ENCODE peak calls at places on chromosomes 3 and 15, in four cellular contexts. Q, U, F and J are unnamed samples.

GRCh38 chr3:170440346-170440745 is 21.7 kb downstream of the CLDN11 start:
- DNase-seq in Q (no peak), U (peak), F (no peak), J (no peak)

GRCh38 chr15:100052716-100053475 is 288.9 kb downstream of the ADAMTS17 start:
- DNase-seq in Q (no peak), U (no peak), F (no peak), J (no peak)

GRCh38 chr3:37787027-37787868 is 74.4 kb upstream of the CTDSPL start:
- DNase-seq in Q (no peak), U (no peak), F (no peak), J (no peak)

GRCh38 chr15:78055923-78056713 is 21.4 kb downstream of the TBC1D2B start:
- DNase-seq in Q (no peak), U (peak), F (no peak), J (no peak)

GRCh38 chr3:106345353-106346027 is 476.7 kb upstream of the CBLB start:
- DNase-seq in Q (no peak), U (peak), F (no peak), J (no peak)

GRCh38 chr15:45456212-45457106 is 66.1 kb downstream of the SLC30A4 start:
- DNase-seq in Q (peak), U (peak), F (no peak), J (no peak)

GRCh38 chr15:83127547-83128150 is 20.2 kb downstream of the TM6SF1 start:
- DNase-seq in Q (no peak), U (no peak), F (no peak), J (no peak)

GRCh38 chr15:80607288-80607980 is 87.7 kb upstream of the ABHD17C start:
- DNase-seq in Q (no peak), U (no peak), F (no peak), J (no peak)

GRCh38 chr3:64684715-64685261 is 3.0 kb downstream of the ADAMTS9 start:
- DNase-seq in Q (no peak), U (peak), F (peak), J (no peak)

GRCh38 chr15:40011303-40011702 is 27.7 kb downstream of the SRP14 start:
- DNase-seq in Q (no peak), U (no peak), F (no peak), J (no peak)

GRCh38 chr3:81867875-81868274 is 106.4 kb upstream of the GBE1 start:
- DNase-seq in Q (no peak), U (no peak), F (no peak), J (no peak)

GRCh38 chr3:4524423-4524769 is 31.2 kb downstream of the ITPR1 start:
- DNase-seq in Q (no peak), U (no peak), F (no peak), J (no peak)

GRCh38 chr3:81465510-81465909 is 295.9 kb downstream of the GBE1 start:
- DNase-seq in Q (no peak), U (no peak), F (no peak), J (no peak)

GRCh38 chr3:99365396-99365795 is 273.0 kb upstream of the COL8A1 start:
- DNase-seq in Q (no peak), U (no peak), F (no peak), J (no peak)

GRCh38 chr3:99365979-99366378 is 272.4 kb upstream of the COL8A1 start:
- DNase-seq in Q (no peak), U (no peak), F (no peak), J (no peak)

GRCh38 chr3:99366663-99367429 is 271.5 kb upstream of the COL8A1 start:
- DNase-seq in Q (no peak), U (peak), F (peak), J (no peak)
- TF ChIP-seq CTCF in Q (no peak), U (no peak), F (peak), J (no peak)

DNA sequence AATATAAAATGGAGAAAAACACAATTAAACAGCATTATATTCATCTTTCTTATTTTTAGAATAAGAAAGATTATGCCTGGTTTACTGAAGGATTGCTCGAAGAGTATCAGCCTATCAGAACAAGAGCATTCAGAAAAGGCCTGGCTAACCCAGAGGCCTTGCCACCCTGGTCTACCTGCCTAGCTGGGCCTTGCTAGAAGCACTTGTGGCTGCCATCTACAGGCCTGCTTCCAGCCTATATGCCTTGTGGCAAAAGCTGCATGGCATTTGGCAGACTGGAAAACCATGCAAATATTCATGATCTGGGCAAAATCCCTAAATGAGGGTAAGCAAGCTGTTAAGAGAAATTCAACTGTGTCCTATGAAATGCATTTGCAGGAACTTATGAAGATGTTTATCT is 9.3 kb upstream of the ATP13A4 start:
- DNase-seq in Q (no peak), U (peak), F (peak), J (no peak)
- TF ChIP-seq CTCF in Q (no peak), U (peak), F (peak), J (no peak)

GRCh38 chr3:124351430-124352142 is 359.7 kb upstream of the ROPN1 start:
- DNase-seq in Q (no peak), U (peak), F (peak), J (no peak)
- TF ChIP-seq CTCF in Q (no peak), U (peak), F (peak), J (no peak)

DNA sequence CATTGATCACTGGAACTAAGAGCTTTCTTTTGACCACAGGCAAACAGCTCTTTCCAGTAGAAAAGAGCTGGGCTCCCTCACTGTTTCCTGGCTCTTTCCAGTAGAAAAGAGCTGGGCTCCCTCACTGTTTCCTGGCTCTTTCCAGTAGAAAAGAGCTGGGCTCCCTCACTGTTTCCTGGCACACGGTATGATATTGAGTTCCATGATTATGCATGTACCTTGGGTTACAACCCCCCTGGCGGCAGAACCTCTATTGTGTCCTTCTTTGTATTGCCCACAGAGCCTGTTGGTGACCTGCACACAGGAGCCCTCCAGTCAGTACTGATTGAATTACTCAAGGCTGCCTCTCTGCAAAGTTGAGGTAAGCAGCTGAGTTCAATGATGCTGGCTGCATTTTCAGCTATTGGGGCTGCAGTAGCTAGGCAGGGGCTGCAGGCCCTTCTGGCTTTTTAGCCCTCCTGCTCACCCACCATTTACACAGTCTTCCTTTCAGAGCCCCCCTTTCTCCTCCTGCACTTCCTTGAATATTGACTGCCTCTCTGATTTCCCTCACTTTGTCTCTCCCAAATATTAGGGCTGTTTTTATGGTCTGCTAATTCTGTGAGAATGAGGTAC is 10.2 kb downstream of the ACKR2 start:
- DNase-seq in Q (no peak), U (peak), F (peak), J (no peak)
- TF ChIP-seq CTCF in Q (no peak), U (no peak), F (peak), J (no peak)

DNA sequence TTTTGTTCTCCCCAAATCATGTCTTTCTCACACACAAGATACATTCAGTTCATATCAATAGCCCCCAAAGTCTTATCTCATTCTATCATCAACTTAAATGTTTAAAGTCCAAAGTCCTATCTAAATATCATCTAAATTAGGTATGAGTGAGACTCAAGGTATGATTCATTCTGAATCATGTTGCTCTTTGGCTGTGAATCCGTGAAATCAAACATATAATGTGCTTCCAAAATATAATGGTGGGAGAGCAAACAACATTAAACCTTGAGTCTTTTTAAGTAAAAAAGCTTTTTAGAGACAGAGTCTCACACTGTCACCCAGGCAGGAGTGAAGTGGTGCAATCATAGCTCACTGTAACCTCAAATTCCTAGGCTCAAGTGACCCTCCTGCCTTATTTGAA is 139.1 kb downstream of the SAMMSON start:
- DNase-seq in Q (no peak), U (no peak), F (no peak), J (no peak)
- TF ChIP-seq CTCF in Q (no peak), U (no peak), F (no peak), J (no peak)

GRCh38 chr3:14143271-14143605 is 18.4 kb downstream of the TMEM43 start:
- DNase-seq in Q (no peak), U (no peak), F (no peak), J (no peak)
- TF ChIP-seq CTCF in Q (no peak), U (no peak), F (no peak), J (no peak)

GRCh38 chr3:12139111-12139511 is 19.6 kb downstream of the TIMP4 start:
- DNase-seq in Q (no peak), U (peak), F (peak), J (no peak)
- TF ChIP-seq CTCF in Q (no peak), U (peak), F (peak), J (no peak)